ENCODE peak calls at places on chromosomes 3 and 15, in five cellular contexts. One of them, this sample, is unnamed.

GRCh38 chr3:45154641-45155147 is 8.5 kb upstream of the CDCP1 start:
- DNase-seq in cardiac fibroblast: peak
- DNase-seq in NCI-H1417: no peak
- DNase-seq in omental fat pad: no peak
- DNase-seq in CD8-positive, alpha-beta T cell: no peak
- DNase-seq in this sample: no peak

GRCh38 chr3:129424185-129424841 is 4.1 kb downstream of the EFCAB12 start:
- DNase-seq in cardiac fibroblast: peak
- DNase-seq in NCI-H1417: no peak
- DNase-seq in omental fat pad: no peak
- DNase-seq in CD8-positive, alpha-beta T cell: no peak
- DNase-seq in this sample: no peak

GRCh38 chr3:154132777-154133375 is 11.7 kb downstream of the ARHGEF26 start:
- DNase-seq in cardiac fibroblast: no peak
- DNase-seq in NCI-H1417: peak
- DNase-seq in omental fat pad: no peak
- DNase-seq in CD8-positive, alpha-beta T cell: no peak
- DNase-seq in this sample: no peak

GRCh38 chr15:72116680-72117447 is 1.1 kb downstream of the MYO9A start:
- DNase-seq in cardiac fibroblast: peak
- DNase-seq in NCI-H1417: peak
- DNase-seq in omental fat pad: no peak
- DNase-seq in CD8-positive, alpha-beta T cell: peak
- DNase-seq in this sample: no peak

GRCh38 chr3:146469206-146470017 is at the start of gene PLSCR2:
- DNase-seq in cardiac fibroblast: peak
- DNase-seq in NCI-H1417: peak
- DNase-seq in omental fat pad: peak
- DNase-seq in CD8-positive, alpha-beta T cell: peak
- DNase-seq in this sample: peak

GRCh38 chr3:136186330-136186729 is 9.8 kb downstream of the MSL2 start:
- DNase-seq in cardiac fibroblast: peak
- DNase-seq in NCI-H1417: no peak
- DNase-seq in omental fat pad: no peak
- DNase-seq in CD8-positive, alpha-beta T cell: no peak
- DNase-seq in this sample: peak

GRCh38 chr3:114790752-114791151 is 356.3 kb downstream of the ZBTB20 start:
- DNase-seq in cardiac fibroblast: no peak
- DNase-seq in NCI-H1417: no peak
- DNase-seq in omental fat pad: no peak
- DNase-seq in CD8-positive, alpha-beta T cell: no peak
- DNase-seq in this sample: no peak

GRCh38 chr15:50256188-50257041 is 9.1 kb downstream of the HDC start:
- DNase-seq in cardiac fibroblast: peak
- DNase-seq in NCI-H1417: no peak
- DNase-seq in omental fat pad: no peak
- DNase-seq in CD8-positive, alpha-beta T cell: no peak
- DNase-seq in this sample: no peak

GRCh38 chr3:133964547-133964946 is 65.2 kb downstream of the SLCO2A1 start:
- DNase-seq in cardiac fibroblast: no peak
- DNase-seq in NCI-H1417: no peak
- DNase-seq in omental fat pad: no peak
- DNase-seq in CD8-positive, alpha-beta T cell: no peak
- DNase-seq in this sample: no peak

GRCh38 chr3:15359677-15360397 is 27.5 kb upstream of the SH3BP5 start:
- DNase-seq in cardiac fibroblast: peak
- DNase-seq in NCI-H1417: no peak
- DNase-seq in omental fat pad: no peak
- DNase-seq in CD8-positive, alpha-beta T cell: no peak
- DNase-seq in this sample: no peak

GRCh38 chr3:61530355-61530754 is 31.0 kb upstream of the PTPRG start:
- DNase-seq in cardiac fibroblast: peak
- DNase-seq in NCI-H1417: peak
- DNase-seq in omental fat pad: no peak
- DNase-seq in CD8-positive, alpha-beta T cell: no peak
- DNase-seq in this sample: no peak

GRCh38 chr15:87736921-87737389 is 519.6 kb downstream of the NTRK3 start:
- DNase-seq in cardiac fibroblast: no peak
- DNase-seq in NCI-H1417: no peak
- DNase-seq in omental fat pad: no peak
- DNase-seq in CD8-positive, alpha-beta T cell: no peak
- DNase-seq in this sample: no peak

GRCh38 chr15:48537277-48538113 is 108.0 kb downstream of the FBN1 start:
- DNase-seq in cardiac fibroblast: peak
- DNase-seq in NCI-H1417: no peak
- DNase-seq in omental fat pad: no peak
- DNase-seq in CD8-positive, alpha-beta T cell: no peak
- DNase-seq in this sample: no peak

GRCh38 chr15:66290007-66290406 is 3.4 kb upstream of the DIS3L start:
- DNase-seq in cardiac fibroblast: no peak
- DNase-seq in NCI-H1417: no peak
- DNase-seq in omental fat pad: no peak
- DNase-seq in CD8-positive, alpha-beta T cell: no peak
- DNase-seq in this sample: no peak

GRCh38 chr3:79016587-79017380 is 751.0 kb downstream of the ROBO1 start:
- DNase-seq in cardiac fibroblast: peak
- DNase-seq in NCI-H1417: peak
- DNase-seq in omental fat pad: no peak
- DNase-seq in CD8-positive, alpha-beta T cell: no peak
- DNase-seq in this sample: no peak

GRCh38 chr15:77870195-77871065 is 207.1 kb downstream of the TBC1D2B start:
- DNase-seq in cardiac fibroblast: peak
- DNase-seq in NCI-H1417: peak
- DNase-seq in omental fat pad: peak
- DNase-seq in CD8-positive, alpha-beta T cell: no peak
- DNase-seq in this sample: no peak

GRCh38 chr3:46660003-46660402 is 33.5 kb downstream of the ALS2CL start:
- DNase-seq in cardiac fibroblast: no peak
- DNase-seq in NCI-H1417: no peak
- DNase-seq in omental fat pad: no peak
- DNase-seq in CD8-positive, alpha-beta T cell: no peak
- DNase-seq in this sample: no peak

GRCh38 chr3:114290911-114291901 is 2.6 kb upstream of the TIGIT start:
- DNase-seq in cardiac fibroblast: peak
- DNase-seq in NCI-H1417: peak
- DNase-seq in omental fat pad: peak
- DNase-seq in CD8-positive, alpha-beta T cell: peak
- DNase-seq in this sample: peak

GRCh38 chr3:8320711-8321458 is 180.7 kb upstream of the LMCD1 start:
- DNase-seq in cardiac fibroblast: no peak
- DNase-seq in NCI-H1417: peak
- DNase-seq in omental fat pad: no peak
- DNase-seq in CD8-positive, alpha-beta T cell: no peak
- DNase-seq in this sample: no peak

GRCh38 chr15:49751191-49751590 is 130.3 kb downstream of the DTWD1 start:
- DNase-seq in cardiac fibroblast: no peak
- DNase-seq in NCI-H1417: no peak
- DNase-seq in omental fat pad: no peak
- DNase-seq in CD8-positive, alpha-beta T cell: no peak
- DNase-seq in this sample: no peak

GRCh38 chr3:102148598-102149302 is 286.1 kb upstream of the ZPLD1 start:
- DNase-seq in cardiac fibroblast: no peak
- DNase-seq in NCI-H1417: no peak
- DNase-seq in omental fat pad: no peak
- DNase-seq in CD8-positive, alpha-beta T cell: no peak
- DNase-seq in this sample: no peak

GRCh38 chr3:53807117-53807521 is 39.1 kb downstream of the CHDH start:
- DNase-seq in cardiac fibroblast: no peak
- DNase-seq in NCI-H1417: no peak
- DNase-seq in omental fat pad: no peak
- DNase-seq in CD8-positive, alpha-beta T cell: no peak
- DNase-seq in this sample: no peak

GRCh38 chr15:74123131-74123429 is 7.3 kb upstream of the ISLR2 start:
- DNase-seq in cardiac fibroblast: no peak
- DNase-seq in NCI-H1417: peak
- DNase-seq in omental fat pad: no peak
- DNase-seq in CD8-positive, alpha-beta T cell: no peak
- DNase-seq in this sample: no peak

GRCh38 chr15:77060560-77060959 is 10.3 kb downstream of the TSPAN3 start:
- DNase-seq in cardiac fibroblast: peak
- DNase-seq in NCI-H1417: no peak
- DNase-seq in omental fat pad: no peak
- DNase-seq in CD8-positive, alpha-beta T cell: no peak
- DNase-seq in this sample: no peak

GRCh38 chr3:150421799-150422548 is 13.9 kb downstream of the TSC22D2 start:
- DNase-seq in cardiac fibroblast: peak
- DNase-seq in NCI-H1417: no peak
- DNase-seq in omental fat pad: no peak
- DNase-seq in CD8-positive, alpha-beta T cell: no peak
- DNase-seq in this sample: no peak

GRCh38 chr3:55686720-55687254 is 199.7 kb upstream of the WNT5A start:
- DNase-seq in cardiac fibroblast: peak
- DNase-seq in NCI-H1417: no peak
- DNase-seq in omental fat pad: no peak
- DNase-seq in CD8-positive, alpha-beta T cell: no peak
- DNase-seq in this sample: no peak

GRCh38 chr3:41652931-41653330 is 309.0 kb downstream of the ULK4 start:
- DNase-seq in cardiac fibroblast: no peak
- DNase-seq in NCI-H1417: no peak
- DNase-seq in omental fat pad: no peak
- DNase-seq in CD8-positive, alpha-beta T cell: no peak
- DNase-seq in this sample: no peak

GRCh38 chr15:99076555-99077308 is 28.1 kb upstream of the SYNM start:
- DNase-seq in cardiac fibroblast: peak
- DNase-seq in NCI-H1417: peak
- DNase-seq in omental fat pad: no peak
- DNase-seq in CD8-positive, alpha-beta T cell: peak
- DNase-seq in this sample: no peak

GRCh38 chr15:78174398-78174797 is 25.2 kb downstream of the IDH3A start:
- DNase-seq in cardiac fibroblast: no peak
- DNase-seq in NCI-H1417: no peak
- DNase-seq in omental fat pad: no peak
- DNase-seq in CD8-positive, alpha-beta T cell: no peak
- DNase-seq in this sample: no peak

GRCh38 chr3:25429441-25429907 is 1.4 kb downstream of the RARB start:
- DNase-seq in cardiac fibroblast: no peak
- DNase-seq in NCI-H1417: no peak
- DNase-seq in omental fat pad: no peak
- DNase-seq in CD8-positive, alpha-beta T cell: no peak
- DNase-seq in this sample: no peak

GRCh38 chr15:55530861-55531313 is 22.9 kb upstream of the DNAAF4 start:
- DNase-seq in cardiac fibroblast: peak
- DNase-seq in NCI-H1417: no peak
- DNase-seq in omental fat pad: no peak
- DNase-seq in CD8-positive, alpha-beta T cell: no peak
- DNase-seq in this sample: no peak

GRCh38 chr3:119602676-119603075 is 5.0 kb downstream of the PLA1A start:
- DNase-seq in cardiac fibroblast: no peak
- DNase-seq in NCI-H1417: no peak
- DNase-seq in omental fat pad: no peak
- DNase-seq in CD8-positive, alpha-beta T cell: no peak
- DNase-seq in this sample: no peak

GRCh38 chr3:174937488-174937887 is 78.4 kb downstream of the NAALADL2 start:
- DNase-seq in cardiac fibroblast: peak
- DNase-seq in NCI-H1417: no peak
- DNase-seq in omental fat pad: no peak
- DNase-seq in CD8-positive, alpha-beta T cell: no peak
- DNase-seq in this sample: no peak

GRCh38 chr3:98730338-98730737 is 32.8 kb upstream of the ST3GAL6 start:
- DNase-seq in cardiac fibroblast: peak
- DNase-seq in NCI-H1417: no peak
- DNase-seq in omental fat pad: no peak
- DNase-seq in CD8-positive, alpha-beta T cell: no peak
- DNase-seq in this sample: no peak

GRCh38 chr3:19531426-19531825 is 383.1 kb downstream of the KCNH8 start:
- DNase-seq in cardiac fibroblast: no peak
- DNase-seq in NCI-H1417: no peak
- DNase-seq in omental fat pad: no peak
- DNase-seq in CD8-positive, alpha-beta T cell: no peak
- DNase-seq in this sample: no peak

GRCh38 chr3:149085828-149086231 is 503 bp downstream of the HLTF start:
- DNase-seq in cardiac fibroblast: peak
- DNase-seq in NCI-H1417: peak
- DNase-seq in omental fat pad: no peak
- DNase-seq in CD8-positive, alpha-beta T cell: no peak
- DNase-seq in this sample: no peak

GRCh38 chr3:71926690-71927089 is 141.7 kb upstream of the PROK2 start:
- DNase-seq in cardiac fibroblast: no peak
- DNase-seq in NCI-H1417: no peak
- DNase-seq in omental fat pad: no peak
- DNase-seq in CD8-positive, alpha-beta T cell: no peak
- DNase-seq in this sample: no peak

GRCh38 chr3:177144922-177145321 is 52.4 kb downstream of the TBL1XR1 start:
- DNase-seq in cardiac fibroblast: no peak
- DNase-seq in NCI-H1417: peak
- DNase-seq in omental fat pad: no peak
- DNase-seq in CD8-positive, alpha-beta T cell: no peak
- DNase-seq in this sample: no peak

GRCh38 chr15:63380828-63381282 is 791 bp downstream of the CA12 start:
- DNase-seq in cardiac fibroblast: peak
- DNase-seq in NCI-H1417: no peak
- DNase-seq in omental fat pad: no peak
- DNase-seq in CD8-positive, alpha-beta T cell: no peak
- DNase-seq in this sample: no peak

GRCh38 chr15:81002254-81003022 is 1.7 kb downstream of the TLNRD1 start:
- DNase-seq in cardiac fibroblast: no peak
- DNase-seq in NCI-H1417: no peak
- DNase-seq in omental fat pad: no peak
- DNase-seq in CD8-positive, alpha-beta T cell: no peak
- DNase-seq in this sample: no peak